ENCODE peak calls at places on chromosomes 11 and 22, in six cellular contexts. S is HS-5; U is activated CD4-positive, alpha-beta T cell treated with anti-CD3 and anti-CD28 coated beads, Interleukin-2, amount 50 U/mL, for 1 hour; X is mucosa of descending colon; P is esophagus squamous epithelium; B is BE2C. W is an unnamed sample.

GRCh38 chr11:7457211-7457610 is 28.1 kb upstream of the OLFML1 start:
- DNase-seq in X (no peak), P (no peak), B (no peak), U (no peak), S (peak; percentile 52), W (no peak)

GRCh38 chr22:50183141-50183971 is 2.4 kb upstream of the TRABD start:
- DNase-seq in S (no peak), U (no peak), P (no peak), X (peak; percentile 14), B (no peak), W (no peak)

GRCh38 chr11:128904872-128905344 is 13.8 kb downstream of the KCNJ5 start:
- DNase-seq in X (peak; percentile 29), U (no peak), S (no peak), P (no peak), B (peak; percentile 51), W (no peak)

GRCh38 chr22:44431256-44431655 is 66.8 kb downstream of the RTL6 start:
- DNase-seq in U (no peak), P (no peak), B (no peak), S (no peak), X (no peak), W (no peak)

GRCh38 chr22:36323855-36324331 is 63.9 kb downstream of the MYH9 start:
- DNase-seq in P (no peak), B (no peak), U (no peak), X (no peak), S (no peak), W (no peak)

GRCh38 chr11:94958118-94958517 is 15.2 kb downstream of the CWC15 start:
- DNase-seq in S (no peak), U (no peak), X (no peak), P (no peak), B (no peak), W (no peak)

GRCh38 chr11:17762309-17762974 is 27.9 kb downstream of the KCNC1 start:
- DNase-seq in B (no peak), P (no peak), S (no peak), X (no peak), U (no peak), W (no peak)

GRCh38 chr11:2175659-2176058 is 4.0 kb upstream of the TH start:
- DNase-seq in P (no peak), B (no peak), S (no peak), U (no peak), X (no peak), W (no peak)

GRCh38 chr11:67420147-67420645 is 4.7 kb downstream of the CARNS1 start:
- DNase-seq in X (no peak), B (no peak), P (no peak), S (no peak), U (no peak), W (no peak)

GRCh38 chr22:21443057-21443734 is 24.0 kb upstream of the TMEM191C start:
- DNase-seq in X (no peak), P (no peak), S (no peak), B (peak; percentile 8), U (no peak), W (no peak)

GRCh38 chr11:114091791-114092397 is 32.4 kb downstream of the ZBTB16 start:
- DNase-seq in S (no peak), X (no peak), P (no peak), U (no peak), B (no peak), W (no peak)

GRCh38 chr11:114308689-114309089 is 12.5 kb downstream of the NNMT start:
- DNase-seq in B (no peak), P (no peak), U (no peak), S (no peak), X (no peak), W (no peak)

GRCh38 chr22:37201066-37201820 is 11.0 kb downstream of the SSTR3 start:
- DNase-seq in P (no peak), S (no peak), U (no peak), B (no peak), X (no peak), W (no peak)

GRCh38 chr11:2435288-2436012 is 8.9 kb downstream of the TRPM5 start:
- DNase-seq in S (no peak), B (no peak), P (no peak), X (no peak), U (no peak), W (no peak)

GRCh38 chr11:20102393-20102792 is 57.9 kb downstream of the DBX1 start:
- DNase-seq in S (no peak), B (no peak), P (no peak), X (no peak), U (no peak), W (no peak)

GRCh38 chr11:69005631-69006368 is 7.2 kb downstream of the MRGPRF start:
- DNase-seq in U (no peak), X (no peak), S (no peak), B (no peak), P (no peak), W (no peak)

GRCh38 chr11:64976651-64977050 is 4.7 kb upstream of the MAJIN start:
- DNase-seq in S (no peak), U (no peak), B (no peak), P (no peak), X (no peak), W (no peak)

GRCh38 chr22:37175414-37176144 is 12.5 kb downstream of the C1QTNF6 start:
- DNase-seq in S (no peak), U (no peak), X (no peak), P (no peak), B (no peak), W (no peak)

GRCh38 chr22:33389927-33390326 is 331.7 kb upstream of the SYN3 start:
- DNase-seq in X (no peak), U (no peak), B (no peak), P (no peak), S (no peak), W (no peak)

GRCh38 chr22:44355688-44356070 is 42.9 kb upstream of the SHISAL1 start:
- DNase-seq in S (no peak), P (no peak), X (no peak), B (peak; percentile 2), U (no peak), W (no peak)

GRCh38 chr11:44453871-44454270 is 111.6 kb upstream of the CD82 start:
- DNase-seq in B (no peak), S (no peak), X (no peak), U (no peak), P (no peak), W (no peak)

GRCh38 chr11:115085461-115086220 is 407.3 kb downstream of the NXPE2 start:
- DNase-seq in X (no peak), S (no peak), U (no peak), P (no peak), B (peak; percentile 73), W (no peak)

GRCh38 chr11:112776834-112777793 is 184.1 kb upstream of the NCAM1 start:
- DNase-seq in P (no peak), U (no peak), S (no peak), X (no peak), B (peak; percentile 92), W (no peak)

GRCh38 chr11:125110996-125111340 is 458 bp downstream of the TMEM218 start:
- DNase-seq in S (no peak), B (no peak), P (no peak), U (no peak), X (peak; percentile 14), W (no peak)

GRCh38 chr11:71999360-71999759 is 651 bp downstream of the IL18BP start:
- DNase-seq in P (no peak), U (no peak), S (no peak), X (peak; percentile 36), B (no peak), W (no peak)

GRCh38 chr11:112881461-112881860 is 79.8 kb upstream of the NCAM1 start:
- DNase-seq in P (peak; percentile 2), B (peak; percentile 94), X (peak; percentile 25), U (no peak), S (no peak), W (no peak)

GRCh38 chr11:35857922-35858321 is 85.9 kb upstream of the LDLRAD3 start:
- DNase-seq in S (no peak), B (no peak), P (no peak), U (no peak), X (no peak), W (no peak)